ENCODE peak calls at places on chromosomes 12 and 14, in five cellular contexts. One of them, this sample, is unnamed.
A peak's percentile ranks its signal among the peaks of the same experiment; 100 is the strongest.

GRCh38 chr14:27008187-27008586 is 410.4 kb upstream of the NOVA1 start:
- DNase-seq in CD8-positive, alpha-beta memory T cell: no peak
- DNase-seq in activated CD4-positive, alpha-beta T cell treated with anti-CD3 and anti-CD28 coated beads for 4 hours: no peak
- DNase-seq in Daoy: no peak
- DNase-seq in CD4-positive, alpha-beta T cell: no peak
- DNase-seq in this sample: no peak

GRCh38 chr14:51561141-51561540 is 90.6 kb upstream of the FRMD6 start:
- DNase-seq in CD8-positive, alpha-beta memory T cell: no peak
- DNase-seq in activated CD4-positive, alpha-beta T cell treated with anti-CD3 and anti-CD28 coated beads for 4 hours: no peak
- DNase-seq in Daoy: no peak
- DNase-seq in CD4-positive, alpha-beta T cell: no peak
- DNase-seq in this sample: no peak

GRCh38 chr12:118760623-118761022 is 220.7 kb upstream of the SRRM4 start:
- DNase-seq in CD8-positive, alpha-beta memory T cell: no peak
- DNase-seq in activated CD4-positive, alpha-beta T cell treated with anti-CD3 and anti-CD28 coated beads for 4 hours: no peak
- DNase-seq in Daoy: no peak
- DNase-seq in CD4-positive, alpha-beta T cell: no peak
- DNase-seq in this sample: no peak

GRCh38 chr12:21946983-21947382 is 5.8 kb upstream of the ABCC9 start:
- DNase-seq in CD8-positive, alpha-beta memory T cell: no peak
- DNase-seq in activated CD4-positive, alpha-beta T cell treated with anti-CD3 and anti-CD28 coated beads for 4 hours: no peak
- DNase-seq in Daoy: no peak
- DNase-seq in CD4-positive, alpha-beta T cell: no peak
- DNase-seq in this sample: no peak

GRCh38 chr12:133106253-133106652 is 23.8 kb downstream of the ZNF891 start:
- DNase-seq in CD8-positive, alpha-beta memory T cell: no peak
- DNase-seq in activated CD4-positive, alpha-beta T cell treated with anti-CD3 and anti-CD28 coated beads for 4 hours: no peak
- DNase-seq in Daoy: no peak
- DNase-seq in CD4-positive, alpha-beta T cell: no peak
- DNase-seq in this sample: peak; percentile 52

GRCh38 chr14:93788307-93788556 is at the start of gene PRIMA1:
- DNase-seq in CD8-positive, alpha-beta memory T cell: no peak
- DNase-seq in activated CD4-positive, alpha-beta T cell treated with anti-CD3 and anti-CD28 coated beads for 4 hours: no peak
- DNase-seq in Daoy: no peak
- DNase-seq in CD4-positive, alpha-beta T cell: no peak
- DNase-seq in this sample: no peak

GRCh38 chr12:105214141-105214540 is 21.8 kb downstream of the APPL2 start:
- DNase-seq in CD8-positive, alpha-beta memory T cell: no peak
- DNase-seq in activated CD4-positive, alpha-beta T cell treated with anti-CD3 and anti-CD28 coated beads for 4 hours: no peak
- DNase-seq in Daoy: peak; percentile 70
- DNase-seq in CD4-positive, alpha-beta T cell: no peak
- DNase-seq in this sample: no peak

GRCh38 chr12:8662592-8662991 is at the start of gene MFAP5:
- DNase-seq in CD8-positive, alpha-beta memory T cell: no peak
- DNase-seq in activated CD4-positive, alpha-beta T cell treated with anti-CD3 and anti-CD28 coated beads for 4 hours: no peak
- DNase-seq in Daoy: peak; percentile 17
- DNase-seq in CD4-positive, alpha-beta T cell: no peak
- DNase-seq in this sample: peak; percentile 90

GRCh38 chr14:99389171-99389826 is 91.4 kb downstream of the SETD3 start:
- DNase-seq in CD8-positive, alpha-beta memory T cell: peak; percentile 4
- DNase-seq in activated CD4-positive, alpha-beta T cell treated with anti-CD3 and anti-CD28 coated beads for 4 hours: peak; percentile 19
- DNase-seq in Daoy: peak; percentile 64
- DNase-seq in CD4-positive, alpha-beta T cell: peak; percentile 53
- DNase-seq in this sample: peak; percentile 68

GRCh38 chr14:69432364-69432763 is 33.9 kb downstream of the SLC39A9 start:
- DNase-seq in CD8-positive, alpha-beta memory T cell: no peak
- DNase-seq in activated CD4-positive, alpha-beta T cell treated with anti-CD3 and anti-CD28 coated beads for 4 hours: no peak
- DNase-seq in Daoy: no peak
- DNase-seq in CD4-positive, alpha-beta T cell: no peak
- DNase-seq in this sample: no peak

GRCh38 chr12:53378705-53379388 is 1.1 kb upstream of the SP1 start:
- DNase-seq in CD8-positive, alpha-beta memory T cell: no peak
- DNase-seq in activated CD4-positive, alpha-beta T cell treated with anti-CD3 and anti-CD28 coated beads for 4 hours: no peak
- DNase-seq in Daoy: peak; percentile 7
- DNase-seq in CD4-positive, alpha-beta T cell: no peak
- DNase-seq in this sample: peak; percentile 41

GRCh38 chr14:28653521-28653920 is 113.1 kb upstream of the FOXG1 start:
- DNase-seq in CD8-positive, alpha-beta memory T cell: no peak
- DNase-seq in activated CD4-positive, alpha-beta T cell treated with anti-CD3 and anti-CD28 coated beads for 4 hours: no peak
- DNase-seq in Daoy: peak; percentile 69
- DNase-seq in CD4-positive, alpha-beta T cell: no peak
- DNase-seq in this sample: no peak

GRCh38 chr14:102659797-102660196 is 67.3 kb downstream of the RCOR1 start:
- DNase-seq in CD8-positive, alpha-beta memory T cell: no peak
- DNase-seq in activated CD4-positive, alpha-beta T cell treated with anti-CD3 and anti-CD28 coated beads for 4 hours: no peak
- DNase-seq in Daoy: no peak
- DNase-seq in CD4-positive, alpha-beta T cell: no peak
- DNase-seq in this sample: no peak

GRCh38 chr12:39380090-39380489 is 62.8 kb downstream of the KIF21A start:
- DNase-seq in CD8-positive, alpha-beta memory T cell: no peak
- DNase-seq in activated CD4-positive, alpha-beta T cell treated with anti-CD3 and anti-CD28 coated beads for 4 hours: no peak
- DNase-seq in Daoy: no peak
- DNase-seq in CD4-positive, alpha-beta T cell: no peak
- DNase-seq in this sample: no peak

GRCh38 chr12:52522346-52523011 is 2.3 kb upstream of the KRT5 start:
- DNase-seq in CD8-positive, alpha-beta memory T cell: no peak
- DNase-seq in activated CD4-positive, alpha-beta T cell treated with anti-CD3 and anti-CD28 coated beads for 4 hours: no peak
- DNase-seq in Daoy: peak; percentile 38
- DNase-seq in CD4-positive, alpha-beta T cell: no peak
- DNase-seq in this sample: no peak

GRCh38 chr12:17928708-17929366 is 161.2 kb downstream of the RERGL start:
- DNase-seq in CD8-positive, alpha-beta memory T cell: no peak
- DNase-seq in activated CD4-positive, alpha-beta T cell treated with anti-CD3 and anti-CD28 coated beads for 4 hours: no peak
- DNase-seq in Daoy: peak; percentile 71
- DNase-seq in CD4-positive, alpha-beta T cell: no peak
- DNase-seq in this sample: peak; percentile 83